ENCODE peak calls at places on chromosomes 2 and 18, in seven cellular contexts. H is body of pancreas, T is tibial artery, S is Caco-2, U is left ventricle myocardium inferior, O is kidney epithelial cell, C is mucosa of descending colon. V is an unnamed sample.

GRCh38 chr18:5890606-5891360 is 4.5 kb downstream of the TMEM200C start:
- DNase-seq in H (peak; percentile 41), T (no peak), S (no peak), U (peak; percentile 29), O (no peak), C (peak; percentile 42), V (no peak)

GRCh38 chr2:163808406-163808805 is 72.6 kb upstream of the FIGN start:
- DNase-seq in H (no peak), T (no peak), S (no peak), U (no peak), O (no peak), C (no peak), V (no peak)

GRCh38 chr18:54958711-54959625 is at the start of gene CCDC68:
- DNase-seq in H (peak; percentile 77), T (no peak), S (peak; percentile 85), U (peak; percentile 52), O (no peak), C (peak; percentile 88), V (no peak)

GRCh38 chr2:201254331-201254730 is 6.0 kb upstream of the CASP8 start:
- DNase-seq in H (peak; percentile 46), T (no peak), S (no peak), U (no peak), O (no peak), C (no peak), V (peak; percentile 79)

GRCh38 chr2:138507267-138507666 is 5.7 kb downstream of the SPOPL start:
- DNase-seq in H (no peak), T (no peak), S (peak; percentile 24), U (no peak), O (no peak), C (no peak), V (no peak)

GRCh38 chr2:241857572-241858121 is 1.0 kb downstream of the PDCD1 start:
- DNase-seq in H (no peak), T (no peak), S (no peak), U (no peak), O (no peak), C (peak; percentile 48), V (no peak)

GRCh38 chr18:32057624-32058165 is 34.0 kb upstream of the RNF138 start:
- DNase-seq in H (no peak), T (no peak), S (no peak), U (no peak), O (no peak), C (no peak), V (no peak)

GRCh38 chr2:128187032-128187654 is 96.1 kb downstream of the UGGT1 start:
- DNase-seq in H (peak; percentile 49), T (no peak), S (no peak), U (no peak), O (no peak), C (no peak), V (peak; percentile 26)

DNA sequence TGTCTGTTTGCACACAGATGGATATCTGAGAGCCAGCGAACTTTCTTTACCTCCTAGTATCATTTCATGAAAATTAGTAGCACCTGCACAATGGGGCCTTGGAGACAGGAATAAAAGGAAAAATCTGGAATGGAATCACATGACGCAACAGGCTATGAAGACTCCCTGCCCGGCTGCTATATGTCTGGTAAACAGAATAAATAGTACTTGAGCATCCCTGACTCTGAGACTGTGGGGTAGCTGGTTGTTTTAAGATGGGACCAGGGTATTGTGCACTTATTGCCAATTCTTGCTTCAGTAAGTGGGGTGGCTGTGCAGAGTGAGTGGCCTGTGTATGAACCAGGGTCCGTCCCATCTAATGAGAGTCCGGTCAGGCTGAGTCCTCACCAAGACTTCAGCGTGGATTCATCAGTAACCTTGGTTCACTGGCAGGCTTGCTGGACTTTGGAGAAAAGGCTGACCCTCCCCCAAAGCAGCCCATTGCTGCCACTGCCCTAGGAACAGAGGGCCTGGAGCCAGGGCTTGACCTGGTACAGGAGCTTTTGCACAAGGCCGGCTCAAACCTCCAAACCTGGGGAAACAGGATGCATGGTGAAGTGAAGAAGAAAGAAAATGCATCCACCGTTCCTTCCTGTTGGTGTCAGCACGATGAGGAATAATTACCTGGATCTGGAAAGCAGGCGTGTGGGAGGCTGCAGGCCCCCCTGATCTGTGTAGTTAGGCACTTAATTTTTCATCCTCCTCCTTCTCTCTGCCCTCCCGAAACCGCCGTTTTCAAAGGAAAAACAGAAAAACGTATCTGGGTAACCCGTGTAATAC is 147.4 kb downstream of the TGIF1 start:
- DNase-seq in H (no peak), T (no peak), S (no peak), U (no peak), O (no peak), C (no peak), V (no peak)
- H3K36me3 ChIP-seq in H (no peaks in the 10 kb centered on the region), T (no peaks in the 10 kb centered on the region), S (no peaks in the 10 kb centered on the region), U (no peaks in the 10 kb centered on the region), O (no peaks in the 10 kb centered on the region), C (no peaks in the 10 kb centered on the region), V (no peaks in the 10 kb centered on the region)

DNA sequence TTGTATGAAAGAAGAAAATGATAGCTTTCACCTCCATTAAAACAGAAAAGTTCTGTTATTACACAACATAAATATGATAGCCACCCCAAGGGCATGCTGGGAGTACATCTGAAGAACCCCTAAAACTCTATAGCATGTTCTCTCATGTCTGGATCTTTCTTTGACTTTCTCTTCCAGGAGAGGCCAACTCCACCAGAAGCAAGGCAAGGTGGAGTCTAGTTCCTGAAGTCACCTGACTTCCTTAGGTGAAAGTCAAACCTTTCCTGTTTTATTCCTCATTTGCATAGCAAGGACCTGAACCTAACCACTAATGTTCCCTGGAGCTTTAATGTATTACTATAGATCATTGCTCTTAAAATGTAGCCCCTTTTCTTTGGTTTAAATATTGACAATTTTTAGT is 5.7 kb downstream of the STAT1 start:
- DNase-seq in H (no peak), T (no peak), S (no peak), U (no peak), O (no peak), C (no peak), V (no peak)
- H3K36me3 ChIP-seq in H (peaks cover 12% of the 10 kb centered on the region), T (peaks cover 60% of the 10 kb centered on the region), S (peaks cover 2% of the 10 kb centered on the region), U (peaks cover 70% of the 10 kb centered on the region), O (no peaks in the 10 kb centered on the region), C (peaks cover 16% of the 10 kb centered on the region), V (peaks cover 93% of the 10 kb centered on the region)

GRCh38 chr2:230457073-230457768 is 41.2 kb downstream of the SP100 start:
- DNase-seq in H (peak; percentile 45), T (no peak), S (no peak), U (no peak), O (no peak), C (no peak), V (no peak)

GRCh38 chr2:230459213-230459612 is 43.2 kb downstream of the SP100 start:
- DNase-seq in H (no peak), T (no peak), S (no peak), U (no peak), O (no peak), C (no peak), V (no peak)

GRCh38 chr2:230455005-230455684 is 39.1 kb downstream of the SP100 start:
- DNase-seq in H (no peak), T (no peak), S (no peak), U (no peak), O (no peak), C (no peak), V (no peak)

GRCh38 chr2:230457793-230458192 is 41.8 kb downstream of the SP100 start:
- DNase-seq in H (no peak), T (no peak), S (no peak), U (no peak), O (no peak), C (no peak), V (no peak)
- H3K36me3 ChIP-seq in H (peaks cover 9% of the 10 kb centered on the region), T (peaks cover 79% of the 10 kb centered on the region), S (no peaks in the 10 kb centered on the region), U (peaks cover 90% of the 10 kb centered on the region), O (no peaks in the 10 kb centered on the region), C (no peaks in the 10 kb centered on the region), V (peaks cover 38% of the 10 kb centered on the region)

GRCh38 chr18:65439184-65439583 is 311.6 kb upstream of the CDH7 start:
- DNase-seq in H (no peak), T (no peak), S (no peak), U (no peak), O (no peak), C (no peak), V (no peak)
- H3K36me3 ChIP-seq in H (no peaks in the 10 kb centered on the region), T (no peaks in the 10 kb centered on the region), S (no peaks in the 10 kb centered on the region), U (no peaks in the 10 kb centered on the region), O (no peaks in the 10 kb centered on the region), C (no peaks in the 10 kb centered on the region), V (no peaks in the 10 kb centered on the region)

GRCh38 chr2:96287273-96287856 is 18.0 kb downstream of the SNRNP200 start:
- DNase-seq in H (no peak), T (no peak), S (no peak), U (no peak), O (no peak), C (no peak), V (no peak)
- H3K36me3 ChIP-seq in H (peaks cover 88% of the 10 kb centered on the region), T (peaks cover 100% of the 10 kb centered on the region), S (peaks cover 16% of the 10 kb centered on the region), U (peaks cover 100% of the 10 kb centered on the region), O (peaks cover 12% of the 10 kb centered on the region), C (peaks cover 18% of the 10 kb centered on the region), V (peaks cover 100% of the 10 kb centered on the region)

GRCh38 chr18:24447961-24448360 is 12.5 kb upstream of the HRH4 start:
- DNase-seq in H (no peak), T (no peak), S (no peak), U (no peak), O (no peak), C (no peak), V (no peak)
- H3K36me3 ChIP-seq in H (peaks cover 25% of the 10 kb centered on the region), T (peaks cover 69% of the 10 kb centered on the region), S (no peaks in the 10 kb centered on the region), U (peaks cover 74% of the 10 kb centered on the region), O (no peaks in the 10 kb centered on the region), C (no peaks in the 10 kb centered on the region), V (peaks cover 22% of the 10 kb centered on the region)

DNA sequence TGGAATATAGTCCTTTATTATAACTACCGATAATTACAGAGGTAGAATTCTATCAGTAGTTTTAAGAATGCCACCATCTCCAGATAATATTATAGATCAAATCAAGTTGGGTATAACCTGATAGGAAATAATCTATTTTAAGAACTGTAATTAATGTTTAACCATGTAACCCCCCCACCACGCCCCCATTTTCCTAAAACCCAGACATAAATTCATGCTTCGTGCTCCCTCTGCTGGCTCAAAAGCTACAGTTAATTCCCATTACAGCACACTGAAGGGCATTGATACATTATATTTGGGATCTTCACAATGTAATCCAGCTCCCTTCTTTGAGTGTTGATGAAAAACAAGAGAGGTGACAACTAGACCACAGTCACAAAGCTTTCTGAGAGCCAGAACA is 228.0 kb upstream of the SMAD7 start:
- DNase-seq in H (peak; percentile 64), T (no peak), S (peak; percentile 23), U (no peak), O (no peak), C (no peak), V (peak; percentile 45)
- H3K36me3 ChIP-seq in H (no peaks in the 10 kb centered on the region), T (no peaks in the 10 kb centered on the region), S (no peaks in the 10 kb centered on the region), U (no peaks in the 10 kb centered on the region), O (no peaks in the 10 kb centered on the region), C (no peaks in the 10 kb centered on the region), V (no peaks in the 10 kb centered on the region)

V was measured in SJSA1.